ENCODE peak calls at places on chromosomes 5 and 9, in six cellular contexts. X is activated naive CD4-positive, alpha-beta T cell; Q is ELR; T is brain microvascular endothelial cell; M is heart left ventricle; W is activated T-cell treated with anti-CD3 and anti-CD28 coated beads, Interleukin-2, amount 50 U/mL, for 72 hours. N is an unnamed sample.

GRCh38 chr5:134248271-134248670 is 22.4 kb upstream of the PPP2CA start:
- DNase-seq in X (no peak), Q (peak), T (no peak), M (no peak), W (no peak), N (no peak)

GRCh38 chr5:105593011-105593760 is 2030.6 kb upstream of the NUDT12 start:
- DNase-seq in X (no peak), Q (no peak), T (no peak), M (no peak), W (no peak), N (no peak)

GRCh38 chr5:40834391-40834848 is 602 bp downstream of the RPL37 start:
- DNase-seq in X (peak), Q (peak), T (no peak), M (no peak), W (peak), N (no peak)

GRCh38 chr9:77714077-77714549 is 66.0 kb upstream of the GNA14 start:
- DNase-seq in X (no peak), Q (peak), T (no peak), M (no peak), W (no peak), N (no peak)

GRCh38 chr9:132556701-132557100 is 25.7 kb upstream of the BARHL1 start:
- DNase-seq in X (no peak), Q (no peak), T (no peak), M (no peak), W (no peak), N (no peak)

GRCh38 chr5:143200781-143201398 is 202.6 kb downstream of the NR3C1 start:
- DNase-seq in X (no peak), Q (peak), T (peak), M (peak), W (no peak), N (no peak)

GRCh38 chr5:96648023-96648422 is 14.2 kb upstream of the CAST start:
- DNase-seq in X (no peak), Q (no peak), T (no peak), M (no peak), W (no peak), N (no peak)

GRCh38 chr9:136039488-136039887 is 55.6 kb downstream of the NACC2 start:
- DNase-seq in X (no peak), Q (no peak), T (no peak), M (no peak), W (no peak), N (no peak)

GRCh38 chr9:73916016-73916673 is 581.0 kb upstream of the RORB start:
- DNase-seq in X (no peak), Q (peak), T (no peak), M (no peak), W (no peak), N (no peak)

GRCh38 chr5:393846-394275 is 49.1 kb upstream of the EXOC3 start:
- DNase-seq in X (no peak), Q (no peak), T (no peak), M (no peak), W (no peak), N (no peak)

GRCh38 chr5:53936481-53937352 is 373.7 kb downstream of the ARL15 start:
- DNase-seq in X (no peak), Q (no peak), T (no peak), M (peak), W (no peak), N (peak)

GRCh38 chr5:126446498-126447224 is 23.5 kb downstream of the GRAMD2B start:
- DNase-seq in X (peak), Q (peak), T (peak), M (no peak), W (peak), N (no peak)

GRCh38 chr5:56638061-56638621 is 177.2 kb upstream of the MAP3K1 start:
- DNase-seq in X (no peak), Q (no peak), T (no peak), M (no peak), W (no peak), N (peak)

GRCh38 chr5:74055446-74056097 is 429.6 kb downstream of the ARHGEF28 start:
- DNase-seq in X (no peak), Q (no peak), T (no peak), M (no peak), W (no peak), N (no peak)

GRCh38 chr9:28234899-28235277 is 661.6 kb upstream of the C9orf72 start:
- DNase-seq in X (no peak), Q (peak), T (peak), M (no peak), W (no peak), N (no peak)

GRCh38 chr5:77893225-77893860 is 117.2 kb upstream of the TBCA start:
- DNase-seq in X (no peak), Q (peak), T (peak), M (no peak), W (peak), N (no peak)

GRCh38 chr9:81596671-81597426 is 92.5 kb downstream of the TLE1 start:
- DNase-seq in X (no peak), Q (no peak), T (no peak), M (no peak), W (no peak), N (no peak)

GRCh38 chr9:68705636-68706578 is 867 bp downstream of the PIP5K1B start:
- DNase-seq in X (no peak), Q (no peak), T (no peak), M (peak), W (peak), N (peak)

GRCh38 chr5:163571755-163572154 is 66.3 kb downstream of the MAT2B start:
- DNase-seq in X (no peak), Q (peak), T (peak), M (peak), W (no peak), N (no peak)

GRCh38 chr5:146345578-146346366 is 7.1 kb downstream of the POU4F3 start:
- DNase-seq in X (no peak), Q (no peak), T (no peak), M (no peak), W (no peak), N (no peak)

GRCh38 chr5:63963080-63963735 is 963 bp upstream of the HTR1A start:
- DNase-seq in X (no peak), Q (peak), T (peak), M (no peak), W (peak), N (peak)

GRCh38 chr5:107248065-107248695 is 422.6 kb downstream of the EFNA5 start:
- DNase-seq in X (no peak), Q (peak), T (peak), M (peak), W (peak), N (peak)

GRCh38 chr5:179436321-179437122 is 91.3 kb upstream of the ADAMTS2 start:
- DNase-seq in X (no peak), Q (no peak), T (no peak), M (no peak), W (no peak), N (no peak)

GRCh38 chr5:98839469-98840383 is 66.3 kb downstream of the RGMB start:
- DNase-seq in X (no peak), Q (peak), T (no peak), M (no peak), W (peak), N (no peak)